ENCODE peak calls at places on chromosomes 7 and 10, in ten cellular contexts. E, I, W, S, C, B, P, X, G and T are unnamed samples.

GRCh38 chr7:146875222-146875785 is 758.7 kb downstream of the CNTNAP2 start:
- DNase-seq in E (no peak), I (no peak), W (no peak), S (no peak), C (no peak), B (no peak), P (no peak), X (no peak), G (no peak), T (no peak)

GRCh38 chr7:51785171-51785570 is 468.6 kb upstream of the COBL start:
- DNase-seq in E (no peak), I (no peak), W (no peak), S (no peak), C (no peak), B (no peak), P (no peak), X (no peak), G (no peak), T (no peak)

GRCh38 chr7:159036916-159037605 is 107.6 kb downstream of the VIPR2 start:
- DNase-seq in E (no peak), I (no peak), W (no peak), S (no peak), C (peak), B (no peak), P (no peak), X (no peak), G (no peak), T (no peak)

GRCh38 chr10:49367600-49367999 is 28.3 kb downstream of the DRGX start:
- DNase-seq in E (no peak), I (no peak), W (no peak), S (no peak), C (peak), B (no peak), P (no peak), X (no peak), G (no peak), T (no peak)

GRCh38 chr10:72332423-72333110 is 22.2 kb downstream of the DNAJB12 start:
- DNase-seq in E (no peak), I (no peak), W (no peak), S (no peak), C (no peak), B (no peak), P (no peak), X (no peak), G (no peak), T (no peak)

GRCh38 chr7:131480384-131481315 is 75.8 kb downstream of the PODXL start:
- DNase-seq in E (no peak), I (no peak), W (no peak), S (no peak), C (no peak), B (no peak), P (no peak), X (no peak), G (no peak), T (no peak)

GRCh38 chr10:43249962-43250624 is 16.8 kb downstream of the RASGEF1A start:
- DNase-seq in E (no peak), I (peak), W (no peak), S (no peak), C (no peak), B (no peak), P (peak), X (no peak), G (peak), T (no peak)

GRCh38 chr7:770786-771185 is 43.7 kb upstream of the PRKAR1B start:
- DNase-seq in E (no peak), I (no peak), W (no peak), S (no peak), C (no peak), B (no peak), P (no peak), X (no peak), G (no peak), T (no peak)

GRCh38 chr10:66398653-66399052 is 527.2 kb upstream of the LRRTM3 start:
- DNase-seq in E (no peak), I (no peak), W (no peak), S (no peak), C (no peak), B (no peak), P (no peak), X (no peak), G (no peak), T (no peak)